ENCODE peak calls at places on chromosomes 16 and 17, in five cellular contexts. E is H9, G is mesenchymal stem cell, C is neuronal stem cell, Z is H1. Y is an unnamed sample.

GRCh38 chr17:12627177-12627629 is 38.5 kb upstream of the MYOCD start:
- DNase-seq in E (no peak), G (peak; percentile 92), C (no peak), Z (no peak), Y (peak; percentile 100)

GRCh38 chr16:70711211-70711978 is 25.5 kb upstream of the MTSS2 start:
- DNase-seq in E (no peak), G (peak; percentile 36), C (no peak), Z (no peak), Y (no peak)

GRCh38 chr17:82648761-82649474 is 674 bp upstream of the WDR45B start:
- DNase-seq in E (peak; percentile 77), G (peak; percentile 12), C (peak; percentile 51), Z (no peak), Y (no peak)

GRCh38 chr16:88467433-88468051 is 14.5 kb downstream of the ZFPM1 start:
- DNase-seq in E (no peak), G (no peak), C (no peak), Z (no peak), Y (no peak)

GRCh38 chr17:34852614-34853013 is 108.6 kb downstream of the CCT6B start:
- DNase-seq in E (no peak), G (no peak), C (no peak), Z (no peak), Y (no peak)

GRCh38 chr16:70737377-70738082 is 51.7 kb upstream of the MTSS2 start:
- DNase-seq in E (no peak), G (peak; percentile 93), C (no peak), Z (no peak), Y (peak; percentile 99)

GRCh38 chr17:14334261-14334860 is 33.5 kb downstream of the HS3ST3B1 start:
- DNase-seq in E (no peak), G (peak; percentile 59), C (no peak), Z (no peak), Y (no peak)

GRCh38 chr17:45247429-45248131 is 14.3 kb downstream of the SPATA32 start:
- DNase-seq in E (peak; percentile 100), G (peak; percentile 91), C (peak; percentile 94), Z (peak; percentile 94), Y (peak; percentile 90)

GRCh38 chr16:12082207-12082606 is 105.7 kb downstream of the SNX29 start:
- DNase-seq in E (no peak), G (no peak), C (no peak), Z (no peak), Y (no peak)

GRCh38 chr16:10178079-10178478 is 4.1 kb downstream of the GRIN2A start:
- DNase-seq in E (no peak), G (no peak), C (no peak), Z (no peak), Y (no peak)

GRCh38 chr16:68901910-68902309 is 58.6 kb downstream of the TANGO6 start:
- DNase-seq in E (no peak), G (no peak), C (no peak), Z (no peak), Y (peak; percentile 77)

GRCh38 chr17:74410001-74410443 is 21.9 kb upstream of the GPRC5C start:
- DNase-seq in E (peak; percentile 65), G (no peak), C (no peak), Z (no peak), Y (no peak)

GRCh38 chr17:64448665-64449512 is at the start of gene MILR1:
- DNase-seq in E (no peak), G (peak; percentile 86), C (no peak), Z (no peak), Y (peak; percentile 65)

GRCh38 chr16:524274-525011 is 3.1 kb upstream of the CAPN15 start:
- DNase-seq in E (no peak), G (no peak), C (no peak), Z (no peak), Y (no peak)

GRCh38 chr17:5100832-5101231 is 10.8 kb downstream of the ZNF232 start:
- DNase-seq in E (no peak), G (no peak), C (no peak), Z (no peak), Y (no peak)

GRCh38 chr17:7739746-7740145 is 22.2 kb downstream of the DNAH2 start:
- DNase-seq in E (no peak), G (no peak), C (no peak), Z (no peak), Y (no peak)

GRCh38 chr16:57152096-57153093 is 33.4 kb downstream of the PSME3IP1 start:
- DNase-seq in E (no peak), G (no peak), C (no peak), Z (no peak), Y (no peak)

GRCh38 chr17:9140550-9141422 is 119.5 kb downstream of the NTN1 start:
- DNase-seq in E (no peak), G (no peak), C (no peak), Z (no peak), Y (no peak)

GRCh38 chr17:7650509-7651096 is at the start of gene ATP1B2:
- DNase-seq in E (peak; percentile 98), G (peak; percentile 56), C (peak; percentile 89), Z (peak; percentile 72), Y (no peak)

GRCh38 chr16:81224836-81225235 is 13.7 kb upstream of the BCO1 start:
- DNase-seq in E (no peak), G (peak; percentile 16), C (no peak), Z (no peak), Y (no peak)

DNA sequence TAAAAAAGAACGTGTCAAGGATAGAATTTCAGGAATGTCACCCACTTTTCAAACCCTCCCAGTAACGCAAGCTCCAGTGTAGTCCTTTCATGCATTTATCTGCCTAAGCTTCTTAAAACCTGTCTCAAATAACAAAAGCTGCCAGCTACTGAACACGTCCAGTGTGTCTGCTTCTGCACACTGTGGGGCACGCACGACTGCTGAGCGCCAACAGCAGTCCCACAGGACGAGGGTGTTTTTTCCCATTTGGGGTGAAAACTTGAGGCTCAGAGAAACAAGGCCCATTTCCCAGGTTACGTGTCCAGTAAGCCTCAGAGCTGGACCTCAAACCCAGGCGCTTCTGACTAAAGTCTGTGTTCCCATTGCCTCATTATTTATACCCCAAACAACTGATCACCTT is 17.2 kb downstream of the NTAN1 start:
- DNase-seq in E (no peak), G (no peak), C (no peak), Z (no peak), Y (no peak)
- H4K91ac ChIP-seq in E (no peak overlapping the region), G (no peak overlapping the region), C (no peak overlapping the region), Z (no peak overlapping the region), Y (no peak overlapping the region)

DNA sequence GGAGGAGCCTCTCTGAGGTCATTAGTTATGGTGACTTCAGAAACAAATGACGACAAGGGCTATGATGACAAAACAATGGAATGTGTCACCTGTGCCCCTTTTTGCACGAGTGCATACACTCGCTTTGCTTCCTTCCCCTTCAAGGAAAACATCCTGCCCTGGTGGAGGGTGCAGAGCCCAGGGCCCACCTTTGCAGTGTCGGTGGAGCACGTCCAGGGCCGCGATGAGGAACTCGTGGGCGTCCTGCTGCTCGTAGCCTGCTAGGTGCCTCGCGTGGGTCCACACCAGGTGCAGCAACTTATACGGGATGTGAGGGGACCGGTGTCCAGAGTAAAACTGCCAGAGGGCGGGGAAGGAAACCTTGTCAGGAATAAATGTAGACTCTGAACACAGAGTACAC is 27.2 kb downstream of the USP22 start:
- DNase-seq in E (no peak), G (no peak), C (no peak), Z (no peak), Y (no peak)
- H3K79me1 ChIP-seq in E (peaks cover 8% of the 10 kb centered on the region), G (peaks cover 12% of the 10 kb centered on the region), C (peaks cover 35% of the 10 kb centered on the region), Z (peaks cover 32% of the 10 kb centered on the region), Y (peaks cover 66% of the 10 kb centered on the region)

GRCh38 chr17:48626202-48626469 is at the start of gene HOXB9:
- DNase-seq in E (no peak), G (no peak), C (no peak), Z (no peak), Y (peak; percentile 12)

GRCh38 chr17:48623583-48623982 is 2.6 kb downstream of the HOXB9 start:
- DNase-seq in E (no peak), G (peak; percentile 85), C (no peak), Z (no peak), Y (no peak)

GRCh38 chr17:48625502-48626201 is 506 bp downstream of the HOXB9 start:
- DNase-seq in E (peak; percentile 75), G (peak; percentile 92), C (no peak), Z (no peak), Y (no peak)

GRCh38 chr17:48624118-48624517 is 2.0 kb downstream of the HOXB9 start:
- DNase-seq in E (no peak), G (no peak), C (no peak), Z (no peak), Y (no peak)

GRCh38 chr17:48624544-48625501 is 1.3 kb downstream of the HOXB9 start:
- DNase-seq in E (peak; percentile 87), G (peak; percentile 76), C (no peak), Z (no peak), Y (no peak)
- H2BK15ac ChIP-seq in E (no peak overlapping the region), G (peak overlapping the region; percentile 50), C (no peak overlapping the region), Z (no peak overlapping the region), Y (no peak overlapping the region)

DNA sequence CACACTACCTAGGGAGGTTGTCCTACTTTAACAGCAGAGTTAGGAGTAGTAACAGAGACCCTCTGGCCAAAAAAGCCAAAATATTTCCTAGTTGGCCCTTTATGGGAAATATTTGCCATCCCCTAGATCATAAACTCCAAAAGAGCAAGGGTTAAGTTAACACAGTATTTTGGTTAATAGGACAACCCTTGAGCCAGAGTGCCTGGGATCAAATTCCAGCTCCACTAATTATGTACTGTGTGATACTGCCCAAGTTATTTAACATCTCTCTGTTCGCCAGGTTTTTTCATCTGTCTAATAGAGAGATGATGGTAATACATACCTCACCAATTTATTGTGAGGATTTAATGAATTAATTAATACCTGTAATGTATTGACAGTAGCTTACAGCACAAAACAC is 767.4 kb downstream of the KCNJ2 start:
- DNase-seq in E (no peak), G (no peak), C (no peak), Z (no peak), Y (no peak)
- H4K91ac ChIP-seq in E (no peak overlapping the region), G (no peak overlapping the region), C (no peak overlapping the region), Z (no peak overlapping the region), Y (no peak overlapping the region)